ENCODE peak calls at places on chromosomes 13 and 19, in four cellular contexts. E is tibial nerve, T is left ventricle myocardium inferior, Q is BE2C. D is an unnamed sample.

GRCh38 chr13:20387006-20387405 is 138.7 kb downstream of the CRYL1 start:
- DNase-seq in E (no peak), T (no peak), Q (no peak), D (no peak)

GRCh38 chr19:18941628-18942354 is 774 bp upstream of the HOMER3 start:
- DNase-seq in E (no peak), T (no peak), Q (no peak), D (no peak)

GRCh38 chr19:54400913-54401312 is 14.4 kb upstream of the TTYH1 start:
- DNase-seq in E (no peak), T (no peak), Q (no peak), D (no peak)

GRCh38 chr13:107882708-107883560 is 332.4 kb downstream of the LIG4 start:
- DNase-seq in E (no peak), T (no peak), Q (no peak), D (no peak)

GRCh38 chr19:42216653-42217521 is 590 bp downstream of the DEDD2 start:
- DNase-seq in E (no peak), T (peak; percentile 46), Q (peak; percentile 48), D (peak; percentile 64)

GRCh38 chr13:110138009-110138699 is 168.8 kb downstream of the COL4A1 start:
- DNase-seq in E (no peak), T (peak; percentile 61), Q (no peak), D (peak; percentile 64)

GRCh38 chr19:56156768-56157167 is 15.7 kb downstream of the ZNF444 start:
- DNase-seq in E (no peak), T (peak; percentile 38), Q (no peak), D (no peak)

GRCh38 chr13:99224019-99224418 is 23.4 kb downstream of the UBAC2 start:
- DNase-seq in E (no peak), T (no peak), Q (no peak), D (peak; percentile 79)

GRCh38 chr13:109494955-109495354 is 291.4 kb downstream of the IRS2 start:
- DNase-seq in E (no peak), T (no peak), Q (no peak), D (no peak)

GRCh38 chr19:35869327-35870123 is 1.2 kb downstream of the APLP1 start:
- DNase-seq in E (no peak), T (peak; percentile 67), Q (peak; percentile 99), D (peak; percentile 97)

GRCh38 chr13:100454876-100455275 is 133.7 kb downstream of the GGACT start:
- DNase-seq in E (no peak), T (no peak), Q (no peak), D (peak; percentile 9)

GRCh38 chr13:80828759-80829158 is 487.8 kb upstream of the SPRY2 start:
- DNase-seq in E (no peak), T (no peak), Q (no peak), D (no peak)

GRCh38 chr13:47211106-47211505 is 314.3 kb upstream of the HTR2A start:
- DNase-seq in E (no peak), T (no peak), Q (no peak), D (no peak)

GRCh38 chr13:100633461-100633860 is 41.1 kb downstream of the TMTC4 start:
- DNase-seq in E (no peak), T (no peak), Q (no peak), D (no peak)

GRCh38 chr13:52651880-52652169 is 811 bp upstream of the SUGT1 start:
- DNase-seq in E (no peak), T (no peak), Q (no peak), D (no peak)

GRCh38 chr19:15769586-15769985 is 17.9 kb upstream of the OR10H5 start:
- DNase-seq in E (no peak), T (no peak), Q (no peak), D (peak; percentile 48)

GRCh38 chr19:47376589-47377144 is 27.6 kb downstream of the DHX34 start:
- DNase-seq in E (no peak), T (no peak), Q (no peak), D (peak; percentile 28)

GRCh38 chr13:47039106-47039505 is 142.3 kb upstream of the HTR2A start:
- DNase-seq in E (no peak), T (no peak), Q (no peak), D (no peak)

GRCh38 chr13:97043302-97043701 is 49.0 kb upstream of the OXGR1 start:
- DNase-seq in E (no peak), T (no peak), Q (no peak), D (no peak)

GRCh38 chr13:52695856-52696255 is 43.2 kb downstream of the SUGT1 start:
- DNase-seq in E (no peak), T (no peak), Q (no peak), D (no peak)

GRCh38 chr13:91185294-91185863 is 162.1 kb upstream of the MIR17HG start:
- DNase-seq in E (no peak), T (no peak), Q (no peak), D (peak; percentile 52)

GRCh38 chr13:24148414-24149305 is 11.9 kb upstream of the SPATA13 start:
- DNase-seq in E (no peak), T (no peak), Q (no peak), D (no peak)

GRCh38 chr13:100514788-100515409 is 73.7 kb downstream of the GGACT start:
- DNase-seq in E (peak; percentile 58), T (peak; percentile 76), Q (peak; percentile 78), D (peak; percentile 85)

DNA sequence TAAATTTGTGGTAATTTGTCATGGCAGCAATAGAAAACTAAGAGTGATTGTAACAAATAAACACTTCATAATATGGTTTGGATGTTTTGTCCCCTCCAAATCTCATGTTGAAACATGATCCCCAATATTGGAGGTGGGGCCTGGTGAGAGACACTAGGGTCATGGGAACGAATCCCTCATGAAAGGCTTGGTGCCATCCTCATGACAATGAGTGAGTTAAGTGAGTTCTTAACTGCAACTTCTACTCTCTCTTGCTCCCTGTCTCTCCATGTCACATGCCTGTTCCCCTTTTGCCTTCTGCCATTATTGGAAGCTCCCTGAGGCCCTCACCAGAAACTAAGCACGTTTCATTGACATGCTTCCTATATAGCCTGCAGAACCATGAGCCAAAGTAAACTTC is 1233.2 kb downstream of the OLFM4 start:
- DNase-seq in E (no peak), T (no peak), Q (no peak), D (no peak)
- H3K4me1 ChIP-seq in E (no peaks in the 10 kb centered on the region), T (no peaks in the 10 kb centered on the region), Q (no peaks in the 10 kb centered on the region), D (no peaks in the 10 kb centered on the region)

DNA sequence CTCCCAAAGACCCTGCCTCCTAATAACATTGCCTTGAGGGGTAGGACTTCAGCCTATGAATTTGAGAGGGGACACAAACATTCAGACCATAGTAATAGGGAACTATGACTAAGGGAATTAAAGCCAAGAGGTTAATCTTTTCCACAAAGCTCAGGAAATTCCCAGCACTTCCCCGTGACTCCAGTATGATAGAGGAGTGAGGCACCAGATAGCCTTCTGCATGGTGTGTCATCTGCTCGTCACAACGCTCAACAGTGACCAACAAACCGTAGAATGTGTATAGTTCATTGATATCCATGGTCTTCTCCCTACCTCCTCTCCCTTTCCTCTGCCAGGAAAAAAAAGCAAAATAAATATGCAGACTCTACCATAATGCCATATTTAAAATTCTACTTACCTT is 64.4 kb downstream of the B3GLCT start:
- DNase-seq in E (no peak), T (no peak), Q (no peak), D (no peak)
- H3K4me1 ChIP-seq in E (no peaks in the 10 kb centered on the region), T (peaks cover 27% of the 10 kb centered on the region), Q (no peaks in the 10 kb centered on the region), D (no peaks in the 10 kb centered on the region)

GRCh38 chr13:39536274-39536673 is 66.7 kb downstream of the LHFPL6 start:
- DNase-seq in E (no peak), T (no peak), Q (no peak), D (no peak)

GRCh38 chr13:39540929-39541605 is 61.9 kb downstream of the LHFPL6 start:
- DNase-seq in E (no peak), T (no peak), Q (no peak), D (no peak)

GRCh38 chr13:39536906-39537305 is 66.1 kb downstream of the LHFPL6 start:
- DNase-seq in E (no peak), T (no peak), Q (no peak), D (no peak)

GRCh38 chr13:39542361-39542760 is 60.6 kb downstream of the LHFPL6 start:
- DNase-seq in E (no peak), T (no peak), Q (no peak), D (no peak)

DNA sequence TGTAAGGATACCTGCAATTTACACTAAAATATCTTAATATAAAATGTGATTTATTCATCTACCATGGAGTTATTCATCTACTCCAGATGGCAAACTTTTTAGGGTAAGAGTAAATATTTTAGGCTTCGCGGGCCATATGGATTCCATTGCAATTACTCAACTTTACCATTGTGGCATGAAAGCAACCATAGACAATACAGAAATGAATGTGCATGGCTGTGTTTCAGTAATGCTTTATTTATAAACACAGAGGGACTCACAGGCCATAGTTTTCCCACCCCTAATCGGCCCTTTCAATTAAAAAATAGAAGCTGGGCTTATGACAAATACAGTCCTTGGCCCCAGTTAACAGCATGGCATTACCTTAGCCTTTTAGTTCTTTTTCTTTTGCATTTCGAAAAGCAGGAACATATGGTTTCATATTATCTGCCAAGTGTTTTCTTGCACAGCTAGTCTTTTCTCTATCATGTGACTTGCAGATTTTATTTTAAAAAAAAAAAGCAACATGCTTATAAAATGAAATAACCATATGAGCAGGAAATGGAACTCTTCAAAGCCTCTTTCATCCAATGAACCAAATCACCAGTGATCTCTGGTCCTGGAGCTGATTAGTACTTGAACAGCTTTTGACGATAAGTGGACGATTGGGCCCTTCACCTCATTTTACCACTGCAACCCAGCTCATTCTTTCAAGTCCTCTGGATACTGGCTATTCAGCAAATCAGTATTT is 64.0 kb downstream of the LHFPL6 start:
- DNase-seq in E (no peak), T (no peak), Q (no peak), D (no peak)
- H3K4me1 ChIP-seq in E (no peaks in the 10 kb centered on the region), T (peaks cover 84% of the 10 kb centered on the region), Q (no peaks in the 10 kb centered on the region), D (no peaks in the 10 kb centered on the region)

GRCh38 chr19:33404916-33405315 is 31.4 kb downstream of the CEBPG start:
- DNase-seq in E (peak; percentile 4), T (peak; percentile 12), Q (no peak), D (no peak)

GRCh38 chr19:33403973-33404304 is 30.4 kb downstream of the CEBPG start:
- DNase-seq in E (no peak), T (peak; percentile 7), Q (no peak), D (no peak)

GRCh38 chr19:33402421-33403220 is 29.1 kb downstream of the CEBPG start:
- DNase-seq in E (peak; percentile 9), T (no peak), Q (peak; percentile 22), D (peak; percentile 51)

GRCh38 chr19:33404506-33404905 is 31.0 kb downstream of the CEBPG start:
- DNase-seq in E (no peak), T (peak; percentile 8), Q (no peak), D (no peak)

DNA sequence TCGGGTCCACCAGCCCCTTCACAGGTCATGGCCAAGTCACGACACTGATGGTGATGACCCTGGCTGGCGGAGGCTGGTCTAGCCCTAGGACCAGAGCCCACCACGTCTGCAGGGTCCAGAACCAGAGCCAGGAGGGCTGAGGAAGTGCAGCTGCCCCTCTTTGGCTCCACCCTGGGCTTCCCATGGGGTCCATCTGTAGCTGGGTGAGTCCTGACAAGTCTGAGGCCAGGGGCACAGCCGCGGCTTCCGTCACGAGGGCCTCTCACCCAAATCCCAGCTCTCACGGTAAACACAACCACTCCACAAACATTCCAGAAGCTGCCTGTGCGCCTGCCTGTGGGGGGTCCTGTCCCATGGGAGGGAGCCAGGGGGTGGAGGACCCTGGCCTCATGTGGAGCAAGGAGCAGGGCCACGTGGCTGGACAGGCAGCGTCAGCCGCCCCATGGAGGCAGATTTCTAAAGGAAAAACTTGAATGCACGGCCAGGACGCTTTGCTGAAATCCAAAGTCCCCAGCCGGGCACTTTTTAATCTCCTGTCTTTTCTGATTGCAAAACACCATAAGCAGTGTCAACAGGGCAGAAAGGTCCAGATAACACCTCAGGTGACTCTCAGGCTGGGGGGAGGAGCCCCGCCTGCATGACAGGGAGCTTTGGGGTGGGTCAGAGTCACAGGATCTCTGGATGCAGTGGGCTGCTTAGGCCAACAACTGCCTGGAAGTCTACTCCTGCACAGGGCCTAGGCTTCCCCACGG is 29.9 kb downstream of the CEBPG start:
- DNase-seq in E (peak; percentile 7), T (no peak), Q (peak; percentile 6), D (no peak)
- H3K4me1 ChIP-seq in E (no peaks in the 10 kb centered on the region), T (peaks cover 26% of the 10 kb centered on the region), Q (no peaks in the 10 kb centered on the region), D (no peaks in the 10 kb centered on the region)